ENCODE peak calls at places on chromosome 7, in four cellular contexts. F is A673, L is epithelial cell of esophagus, S is A549. D is an unnamed sample.
A peak's percentile ranks its signal among the peaks of the same experiment; 100 is the strongest.

GRCh38 chr7:156003220-156004162 is 191.2 kb upstream of the SHH start:
- DNase-seq in F (no peak), L (no peak), S (no peak), D (no peak)

GRCh38 chr7:158973440-158973839 is 117.1 kb downstream of the DYNC2I1 start:
- DNase-seq in F (no peak), L (no peak), S (peak; percentile 33), D (no peak)

GRCh38 chr7:32410545-32410944 is 79.6 kb downstream of the LSM5 start:
- DNase-seq in F (no peak), L (no peak), S (no peak), D (no peak)

GRCh38 chr7:150879345-150879744 is 27.0 kb downstream of the AOC1 start:
- DNase-seq in F (peak; percentile 77), L (no peak), S (no peak), D (peak; percentile 8)

GRCh38 chr7:46747869-46748576 is 827.0 kb upstream of the IGFBP3 start:
- DNase-seq in F (no peak), L (no peak), S (no peak), D (no peak)

GRCh38 chr7:43692582-43693373 is 36.5 kb downstream of the COA1 start:
- DNase-seq in F (no peak), L (peak; percentile 48), S (peak; percentile 36), D (peak; percentile 53)

GRCh38 chr7:33781167-33781566 is 124.2 kb upstream of the BMPER start:
- DNase-seq in F (no peak), L (no peak), S (no peak), D (no peak)

GRCh38 chr7:96184783-96185182 is 137.1 kb downstream of the SLC25A13 start:
- DNase-seq in F (no peak), L (peak; percentile 74), S (no peak), D (no peak)

GRCh38 chr7:116588641-116589594 is 64.1 kb downstream of the CAV1 start:
- DNase-seq in F (peak; percentile 90), L (peak; percentile 59), S (peak; percentile 63), D (peak; percentile 28)

GRCh38 chr7:104231054-104232046 is 23.5 kb upstream of the ORC5 start:
- DNase-seq in F (peak; percentile 63), L (peak; percentile 60), S (peak; percentile 56), D (no peak)

GRCh38 chr7:24836084-24836483 is 78.8 kb upstream of the GSDME start:
- DNase-seq in F (no peak), L (no peak), S (no peak), D (no peak)